ENCODE peak calls at places on chromosomes 12 and 14, in eight cellular contexts. V is NCI-H69, H is lower lobe of right lung, P is HTR-8/SVneo, Q is globus pallidus, W is NCI-H2171 treated with DMSO at 0.1 percent for 48 hours, A is Right ventricle myocardium inferior, O is HepG2. Y is an unnamed sample.

GRCh38 chr14:68738559-68738958 is 54.3 kb downstream of the ZFP36L1 start:
- DNase-seq in A (no peak), H (no peak), Q (no peak), V (no peak), O (no peak), P (no peak), W (no peak), Y (no peak)

GRCh38 chr14:30064454-30064853 is 136.8 kb upstream of the PRKD1 start:
- DNase-seq in W (no peak), H (no peak), O (no peak), P (no peak), V (no peak), Q (no peak), A (no peak), Y (no peak)

GRCh38 chr12:100576311-100577036 is 3.0 kb downstream of the GAS2L3 start:
- DNase-seq in Q (no peak), H (no peak), V (peak), A (no peak), P (peak), W (no peak), O (no peak), Y (no peak)

GRCh38 chr12:91640021-91640420 is 457.4 kb upstream of the DCN start:
- DNase-seq in P (no peak), W (no peak), A (no peak), H (no peak), V (no peak), Q (no peak), O (no peak), Y (no peak)

GRCh38 chr12:98211914-98212695 is 303.3 kb upstream of the TMPO start:
- DNase-seq in O (no peak), P (no peak), W (no peak), V (peak), H (no peak), Q (no peak), A (no peak), Y (no peak)

GRCh38 chr14:50520947-50521815 is 11.2 kb downstream of the MAP4K5 start:
- DNase-seq in V (peak), A (no peak), O (no peak), W (no peak), H (no peak), Q (no peak), P (peak), Y (no peak)

GRCh38 chr14:53894456-53894855 is 62.2 kb downstream of the BMP4 start:
- DNase-seq in V (no peak), Q (no peak), P (peak), W (no peak), A (no peak), H (no peak), O (no peak), Y (no peak)

GRCh38 chr12:93563807-93564538 is 8.5 kb upstream of the SOCS2 start:
- DNase-seq in V (peak), P (no peak), Q (no peak), A (no peak), O (peak), W (no peak), H (no peak), Y (no peak)

GRCh38 chr14:97719043-97719442 is 921.9 kb downstream of the VRK1 start:
- DNase-seq in O (no peak), A (no peak), V (no peak), P (no peak), W (no peak), Q (no peak), H (no peak), Y (no peak)

GRCh38 chr12:78403136-78403535 is 461.4 kb upstream of the SYT1 start:
- DNase-seq in P (peak), Q (no peak), W (no peak), V (peak), O (no peak), A (no peak), H (no peak), Y (no peak)

GRCh38 chr14:49984419-49984818 is 91.5 kb downstream of the ARF6 start:
- DNase-seq in P (no peak), W (no peak), Q (no peak), O (no peak), A (no peak), H (no peak), V (no peak), Y (no peak)

GRCh38 chr12:45303955-45304354 is 88.1 kb downstream of the ANO6 start:
- DNase-seq in H (no peak), O (no peak), V (no peak), W (no peak), A (no peak), Q (no peak), P (no peak), Y (no peak)

Y was measured in putamen.